ENCODE peak calls at places on chromosome 20, in eight cellular contexts. One of them, this sample, is unnamed. For H3K27me3, the result is how much of the 10 kb centered on the place peaks cover.

GRCh38 chr20:23320317-23320716 is 30.3 kb upstream of the NXT1 start:
- DNase-seq in effector memory CD4-positive, alpha-beta T cell: no peak
- DNase-seq in HCT116: peak
- DNase-seq in cardiac muscle cell: peak
- DNase-seq in H7: no peak
- DNase-seq in prostate gland: no peak
- DNase-seq in esophagus squamous epithelium: no peak
- DNase-seq in H9: no peak
- DNase-seq in this sample: no peak

GRCh38 chr20:37943033-37943432 is 40.1 kb downstream of the VSTM2L start:
- DNase-seq in effector memory CD4-positive, alpha-beta T cell: no peak
- DNase-seq in esophagus squamous epithelium: no peak
- DNase-seq in HCT116: no peak
- DNase-seq in prostate gland: no peak
- DNase-seq in H7: no peak
- DNase-seq in cardiac muscle cell: no peak
- DNase-seq in H9: peak
- DNase-seq in this sample: no peak

GRCh38 chr20:8860011-8860495 is 208.8 kb upstream of the PLCB4 start:
- DNase-seq in HCT116: no peak
- DNase-seq in esophagus squamous epithelium: no peak
- DNase-seq in cardiac muscle cell: peak
- DNase-seq in effector memory CD4-positive, alpha-beta T cell: no peak
- DNase-seq in H7: no peak
- DNase-seq in H9: no peak
- DNase-seq in prostate gland: no peak
- DNase-seq in this sample: no peak

GRCh38 chr20:39939241-39939865 is 749.7 kb downstream of the MAFB start:
- DNase-seq in esophagus squamous epithelium: no peak
- DNase-seq in cardiac muscle cell: no peak
- DNase-seq in H9: no peak
- DNase-seq in prostate gland: no peak
- DNase-seq in HCT116: no peak
- DNase-seq in H7: no peak
- DNase-seq in effector memory CD4-positive, alpha-beta T cell: no peak
- DNase-seq in this sample: no peak

GRCh38 chr20:31497838-31498540 is 16.3 kb upstream of the HM13 start:
- DNase-seq in cardiac muscle cell: peak
- DNase-seq in effector memory CD4-positive, alpha-beta T cell: no peak
- DNase-seq in esophagus squamous epithelium: no peak
- DNase-seq in HCT116: peak
- DNase-seq in H7: peak
- DNase-seq in H9: no peak
- DNase-seq in prostate gland: no peak
- DNase-seq in this sample: peak

GRCh38 chr20:47139934-47140333 is 216.6 kb downstream of the ZMYND8 start:
- DNase-seq in HCT116: no peak
- DNase-seq in effector memory CD4-positive, alpha-beta T cell: no peak
- DNase-seq in prostate gland: no peak
- DNase-seq in H7: no peak
- DNase-seq in esophagus squamous epithelium: no peak
- DNase-seq in H9: no peak
- DNase-seq in cardiac muscle cell: no peak
- DNase-seq in this sample: no peak

GRCh38 chr20:43988451-43988850 is 73.8 kb downstream of the TOX2 start:
- DNase-seq in effector memory CD4-positive, alpha-beta T cell: no peak
- DNase-seq in prostate gland: no peak
- DNase-seq in HCT116: no peak
- DNase-seq in esophagus squamous epithelium: no peak
- DNase-seq in cardiac muscle cell: no peak
- DNase-seq in H9: no peak
- DNase-seq in H7: no peak
- DNase-seq in this sample: no peak

GRCh38 chr20:43389231-43389630 is 68.5 kb upstream of the SRSF6 start:
- DNase-seq in H7: no peak
- DNase-seq in HCT116: no peak
- DNase-seq in H9: no peak
- DNase-seq in prostate gland: no peak
- DNase-seq in effector memory CD4-positive, alpha-beta T cell: no peak
- DNase-seq in esophagus squamous epithelium: no peak
- DNase-seq in cardiac muscle cell: peak
- DNase-seq in this sample: peak

GRCh38 chr20:12056836-12057235 is 139.1 kb downstream of the BTBD3 start:
- DNase-seq in HCT116: no peak
- DNase-seq in prostate gland: no peak
- DNase-seq in esophagus squamous epithelium: no peak
- DNase-seq in H9: no peak
- DNase-seq in effector memory CD4-positive, alpha-beta T cell: no peak
- DNase-seq in H7: no peak
- DNase-seq in cardiac muscle cell: peak
- DNase-seq in this sample: no peak

GRCh38 chr20:38187512-38187911 is 22.4 kb upstream of the TGM2 start:
- DNase-seq in HCT116: no peak
- DNase-seq in esophagus squamous epithelium: no peak
- DNase-seq in H9: peak
- DNase-seq in effector memory CD4-positive, alpha-beta T cell: no peak
- DNase-seq in H7: peak
- DNase-seq in cardiac muscle cell: no peak
- DNase-seq in prostate gland: no peak
- DNase-seq in this sample: peak

GRCh38 chr20:19022791-19023448 is 189.5 kb upstream of the SLC24A3 start:
- DNase-seq in prostate gland: no peak
- DNase-seq in H9: no peak
- DNase-seq in effector memory CD4-positive, alpha-beta T cell: no peak
- DNase-seq in H7: no peak
- DNase-seq in cardiac muscle cell: no peak
- DNase-seq in esophagus squamous epithelium: no peak
- DNase-seq in HCT116: no peak
- DNase-seq in this sample: no peak

GRCh38 chr20:49890651-49891361 is 24.5 kb downstream of the SPATA2 start:
- DNase-seq in H7: peak
- DNase-seq in effector memory CD4-positive, alpha-beta T cell: no peak
- DNase-seq in esophagus squamous epithelium: no peak
- DNase-seq in cardiac muscle cell: no peak
- DNase-seq in H9: peak
- DNase-seq in prostate gland: no peak
- DNase-seq in HCT116: no peak
- DNase-seq in this sample: no peak

GRCh38 chr20:7916648-7917047 is 23.6 kb downstream of the HAO1 start:
- DNase-seq in H9: no peak
- DNase-seq in prostate gland: no peak
- DNase-seq in effector memory CD4-positive, alpha-beta T cell: no peak
- DNase-seq in cardiac muscle cell: no peak
- DNase-seq in HCT116: no peak
- DNase-seq in H7: no peak
- DNase-seq in esophagus squamous epithelium: no peak
- DNase-seq in this sample: no peak

GRCh38 chr20:60512436-60512835 is 554.2 kb downstream of the CDH26 start:
- DNase-seq in H9: peak
- DNase-seq in cardiac muscle cell: peak
- DNase-seq in esophagus squamous epithelium: no peak
- DNase-seq in effector memory CD4-positive, alpha-beta T cell: no peak
- DNase-seq in H7: no peak
- DNase-seq in HCT116: no peak
- DNase-seq in prostate gland: no peak
- DNase-seq in this sample: peak

GRCh38 chr20:11917663-11918062 is at the start of gene BTBD3:
- DNase-seq in prostate gland: peak
- DNase-seq in H7: peak
- DNase-seq in esophagus squamous epithelium: no peak
- DNase-seq in effector memory CD4-positive, alpha-beta T cell: no peak
- DNase-seq in HCT116: no peak
- DNase-seq in H9: no peak
- DNase-seq in cardiac muscle cell: peak
- DNase-seq in this sample: no peak

GRCh38 chr20:34473262-34473883 is 42.8 kb upstream of the DYNLRB1 start:
- DNase-seq in effector memory CD4-positive, alpha-beta T cell: no peak
- DNase-seq in H9: peak
- DNase-seq in cardiac muscle cell: peak
- DNase-seq in esophagus squamous epithelium: no peak
- DNase-seq in HCT116: peak
- DNase-seq in H7: peak
- DNase-seq in prostate gland: peak
- DNase-seq in this sample: peak

GRCh38 chr20:40650707-40651106 is 38.3 kb downstream of the MAFB start:
- DNase-seq in cardiac muscle cell: peak
- DNase-seq in H7: no peak
- DNase-seq in HCT116: no peak
- DNase-seq in H9: no peak
- DNase-seq in effector memory CD4-positive, alpha-beta T cell: no peak
- DNase-seq in esophagus squamous epithelium: no peak
- DNase-seq in prostate gland: no peak
- DNase-seq in this sample: peak

GRCh38 chr20:63032026-63032800 is 25.4 kb upstream of the BHLHE23 start:
- DNase-seq in HCT116: no peak
- DNase-seq in effector memory CD4-positive, alpha-beta T cell: no peak
- DNase-seq in H9: no peak
- DNase-seq in H7: peak
- DNase-seq in prostate gland: no peak
- DNase-seq in esophagus squamous epithelium: no peak
- DNase-seq in cardiac muscle cell: no peak
- DNase-seq in this sample: no peak

GRCh38 chr20:63032861-63033634 is 26.3 kb upstream of the BHLHE23 start:
- DNase-seq in H7: peak
- DNase-seq in prostate gland: no peak
- DNase-seq in cardiac muscle cell: no peak
- DNase-seq in effector memory CD4-positive, alpha-beta T cell: no peak
- DNase-seq in HCT116: no peak
- DNase-seq in H9: peak
- DNase-seq in esophagus squamous epithelium: no peak
- DNase-seq in this sample: no peak

GRCh38 chr20:63036266-63036665 is 29.5 kb upstream of the BHLHE23 start:
- DNase-seq in H7: peak
- DNase-seq in effector memory CD4-positive, alpha-beta T cell: no peak
- DNase-seq in H9: no peak
- DNase-seq in esophagus squamous epithelium: no peak
- DNase-seq in HCT116: no peak
- DNase-seq in prostate gland: no peak
- DNase-seq in cardiac muscle cell: no peak
- DNase-seq in this sample: no peak

GRCh38 chr20:63035284-63036185 is 28.8 kb upstream of the BHLHE23 start:
- DNase-seq in HCT116: no peak
- DNase-seq in H7: peak
- DNase-seq in cardiac muscle cell: no peak
- DNase-seq in H9: no peak
- DNase-seq in effector memory CD4-positive, alpha-beta T cell: no peak
- DNase-seq in esophagus squamous epithelium: no peak
- DNase-seq in prostate gland: no peak
- DNase-seq in this sample: no peak

GRCh38 chr20:63033635-63034510 is 27.1 kb upstream of the BHLHE23 start:
- DNase-seq in esophagus squamous epithelium: no peak
- DNase-seq in prostate gland: no peak
- DNase-seq in cardiac muscle cell: no peak
- DNase-seq in HCT116: no peak
- DNase-seq in effector memory CD4-positive, alpha-beta T cell: no peak
- DNase-seq in H7: peak
- DNase-seq in H9: no peak
- DNase-seq in this sample: no peak
- H3K27me3 ChIP-seq in esophagus squamous epithelium: under half
- H3K27me3 ChIP-seq in prostate gland: under half
- H3K27me3 ChIP-seq in cardiac muscle cell: half or more
- H3K27me3 ChIP-seq in HCT116: under half
- H3K27me3 ChIP-seq in effector memory CD4-positive, alpha-beta T cell: under half
- H3K27me3 ChIP-seq in H7: under half
- H3K27me3 ChIP-seq in H9: under half
- H3K27me3 ChIP-seq in this sample: half or more

GRCh38 chr20:62614961-62615680 is 27.2 kb upstream of the SLCO4A1 start:
- DNase-seq in HCT116: no peak
- DNase-seq in prostate gland: no peak
- DNase-seq in effector memory CD4-positive, alpha-beta T cell: no peak
- DNase-seq in H9: no peak
- DNase-seq in esophagus squamous epithelium: no peak
- DNase-seq in H7: no peak
- DNase-seq in cardiac muscle cell: no peak
- DNase-seq in this sample: no peak
- H3K27me3 ChIP-seq in HCT116: under half
- H3K27me3 ChIP-seq in prostate gland: under half
- H3K27me3 ChIP-seq in effector memory CD4-positive, alpha-beta T cell: under half
- H3K27me3 ChIP-seq in H9: under half
- H3K27me3 ChIP-seq in esophagus squamous epithelium: under half
- H3K27me3 ChIP-seq in H7: under half
- H3K27me3 ChIP-seq in cardiac muscle cell: under half
- H3K27me3 ChIP-seq in this sample: under half

DNA sequence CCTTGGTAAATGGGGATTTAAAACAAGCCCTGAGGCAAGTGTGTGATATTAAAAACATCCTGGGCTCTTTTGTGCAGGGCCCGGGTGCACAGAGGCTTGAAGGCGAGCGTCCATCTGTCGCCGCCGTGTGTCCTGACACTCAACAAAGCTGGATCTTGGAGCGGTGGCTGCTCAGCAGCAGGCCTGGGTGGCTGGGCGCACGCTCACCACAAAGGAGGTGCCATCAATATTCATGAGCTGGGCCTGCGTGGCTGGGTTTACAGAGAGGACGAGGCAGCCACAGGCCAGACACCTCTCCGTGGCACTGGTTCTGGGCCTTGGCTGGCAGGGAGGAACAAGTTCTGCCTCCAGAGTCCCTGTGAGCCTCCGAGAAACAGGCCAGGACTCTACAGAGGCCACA is 22.1 kb downstream of the BHLHE23 start:
- DNase-seq in H9: no peak
- DNase-seq in H7: no peak
- DNase-seq in esophagus squamous epithelium: no peak
- DNase-seq in prostate gland: no peak
- DNase-seq in effector memory CD4-positive, alpha-beta T cell: no peak
- DNase-seq in HCT116: no peak
- DNase-seq in cardiac muscle cell: no peak
- DNase-seq in this sample: no peak
- H3K27me3 ChIP-seq in H9: under half
- H3K27me3 ChIP-seq in H7: under half
- H3K27me3 ChIP-seq in esophagus squamous epithelium: under half
- H3K27me3 ChIP-seq in prostate gland: under half
- H3K27me3 ChIP-seq in effector memory CD4-positive, alpha-beta T cell: under half
- H3K27me3 ChIP-seq in HCT116: under half
- H3K27me3 ChIP-seq in cardiac muscle cell: under half
- H3K27me3 ChIP-seq in this sample: under half

GRCh38 chr20:17439897-17440296 is 91.3 kb downstream of the BFSP1 start:
- DNase-seq in effector memory CD4-positive, alpha-beta T cell: no peak
- DNase-seq in cardiac muscle cell: no peak
- DNase-seq in H9: no peak
- DNase-seq in HCT116: no peak
- DNase-seq in prostate gland: no peak
- DNase-seq in H7: no peak
- DNase-seq in esophagus squamous epithelium: no peak
- DNase-seq in this sample: no peak

GRCh38 chr20:17436664-17437063 is 94.5 kb downstream of the BFSP1 start:
- DNase-seq in prostate gland: no peak
- DNase-seq in cardiac muscle cell: no peak
- DNase-seq in effector memory CD4-positive, alpha-beta T cell: no peak
- DNase-seq in HCT116: no peak
- DNase-seq in H7: no peak
- DNase-seq in esophagus squamous epithelium: no peak
- DNase-seq in H9: no peak
- DNase-seq in this sample: no peak

GRCh38 chr20:17441745-17442144 is 89.4 kb downstream of the BFSP1 start:
- DNase-seq in H7: no peak
- DNase-seq in H9: no peak
- DNase-seq in effector memory CD4-positive, alpha-beta T cell: no peak
- DNase-seq in cardiac muscle cell: no peak
- DNase-seq in HCT116: no peak
- DNase-seq in esophagus squamous epithelium: no peak
- DNase-seq in prostate gland: no peak
- DNase-seq in this sample: no peak

GRCh38 chr20:17438436-17439039 is 92.6 kb downstream of the BFSP1 start:
- DNase-seq in H9: peak
- DNase-seq in cardiac muscle cell: no peak
- DNase-seq in HCT116: no peak
- DNase-seq in esophagus squamous epithelium: no peak
- DNase-seq in effector memory CD4-positive, alpha-beta T cell: no peak
- DNase-seq in H7: peak
- DNase-seq in prostate gland: no peak
- DNase-seq in this sample: no peak

GRCh38 chr20:17437251-17437650 is 93.9 kb downstream of the BFSP1 start:
- DNase-seq in effector memory CD4-positive, alpha-beta T cell: no peak
- DNase-seq in H7: no peak
- DNase-seq in HCT116: no peak
- DNase-seq in H9: no peak
- DNase-seq in esophagus squamous epithelium: no peak
- DNase-seq in cardiac muscle cell: no peak
- DNase-seq in prostate gland: no peak
- DNase-seq in this sample: no peak
- H3K27me3 ChIP-seq in effector memory CD4-positive, alpha-beta T cell: under half
- H3K27me3 ChIP-seq in H7: under half
- H3K27me3 ChIP-seq in HCT116: under half
- H3K27me3 ChIP-seq in H9: under half
- H3K27me3 ChIP-seq in esophagus squamous epithelium: under half
- H3K27me3 ChIP-seq in cardiac muscle cell: under half
- H3K27me3 ChIP-seq in prostate gland: under half
- H3K27me3 ChIP-seq in this sample: under half